ENCODE peak calls at places on chromosomes 2 and 18, in four cellular contexts. E is GM12878, H is HepG2, W is K562. A is an unnamed sample.

GRCh38 chr18:51069885-51070284 is 39.9 kb downstream of the SMAD4 start:
- DNase-seq in E (no peak), H (no peak), W (no peak), A (no peak)

GRCh38 chr2:54605836-54606235 is 117.6 kb upstream of the EML6 start:
- DNase-seq in E (no peak), H (no peak), W (no peak), A (no peak)

GRCh38 chr2:33287611-33288010 is 188.8 kb upstream of the RASGRP3 start:
- DNase-seq in E (no peak), H (no peak), W (no peak), A (no peak)

GRCh38 chr2:25161055-25161781 is 7.2 kb downstream of the POMC start:
- DNase-seq in E (no peak), H (no peak), W (no peak), A (peak)

GRCh38 chr18:50695431-50696176 is 124.2 kb downstream of the MRO start:
- DNase-seq in E (no peak), H (no peak), W (no peak), A (no peak)

GRCh38 chr2:1967242-1968210 is 223.2 kb upstream of the PXDN start:
- DNase-seq in E (no peak), H (no peak), W (no peak), A (no peak)

GRCh38 chr2:122236152-122236892 is 480.9 kb downstream of the TSN start:
- DNase-seq in E (no peak), H (no peak), W (no peak), A (no peak)

GRCh38 chr2:78541088-78541450 is 484.4 kb upstream of the REG3G start:
- DNase-seq in E (no peak), H (peak), W (no peak), A (no peak)

GRCh38 chr2:144374163-144374661 is 145.7 kb downstream of the ZEB2 start:
- DNase-seq in E (peak), H (no peak), W (no peak), A (no peak)

GRCh38 chr2:70668911-70669310 is 99.1 kb downstream of the ADD2 start:
- DNase-seq in E (no peak), H (no peak), W (no peak), A (no peak)

GRCh38 chr18:79337620-79338019 is 58.1 kb upstream of the NFATC1 start:
- DNase-seq in E (no peak), H (no peak), W (no peak), A (no peak)

GRCh38 chr18:46756172-46756558 is 688 bp downstream of the ST8SIA5 start:
- DNase-seq in E (no peak), H (no peak), W (no peak), A (no peak)

GRCh38 chr2:26861610-26862224 is 13.8 kb downstream of the DPYSL5 start:
- DNase-seq in E (no peak), H (no peak), W (no peak), A (no peak)

GRCh38 chr2:98892871-98893270 is 43.2 kb downstream of the CRACDL start:
- DNase-seq in E (no peak), H (no peak), W (no peak), A (no peak)

GRCh38 chr18:58117685-58118403 is 73.8 kb downstream of the NEDD4L start:
- DNase-seq in E (no peak), H (peak), W (peak), A (no peak)

GRCh38 chr18:12839057-12839525 is 44.9 kb downstream of the PTPN2 start:
- DNase-seq in E (peak), H (no peak), W (no peak), A (no peak)

GRCh38 chr2:223545830-223546229 is 56.3 kb downstream of the SCG2 start:
- DNase-seq in E (no peak), H (no peak), W (no peak), A (no peak)

GRCh38 chr18:49734836-49735235 is 78.5 kb downstream of the ACAA2 start:
- DNase-seq in E (no peak), H (no peak), W (no peak), A (no peak)

GRCh38 chr2:23484163-23484740 is 99.3 kb downstream of the KLHL29 start:
- DNase-seq in E (no peak), H (no peak), W (no peak), A (no peak)

GRCh38 chr2:202778217-202778616 is 93.3 kb downstream of the ICA1L start:
- DNase-seq in E (no peak), H (no peak), W (no peak), A (no peak)

GRCh38 chr2:73112913-73113633 is at the start of gene RAB11FIP5:
- DNase-seq in E (no peak), H (peak), W (peak), A (peak)

GRCh38 chr2:182716665-182716990 is 571 bp downstream of the DNAJC10 start:
- DNase-seq in E (no peak), H (peak), W (no peak), A (peak)

GRCh38 chr2:39875182-39875913 is 96.3 kb upstream of the THUMPD2 start:
- DNase-seq in E (no peak), H (no peak), W (no peak), A (no peak)

GRCh38 chr2:185738679-185739472 is at the start of gene FSIP2:
- DNase-seq in E (no peak), H (peak), W (peak), A (peak)

GRCh38 chr18:69358197-69358895 is 42.3 kb upstream of the DOK6 start:
- DNase-seq in E (no peak), H (peak), W (no peak), A (no peak)

GRCh38 chr18:21303913-21304312 is 61.9 kb downstream of the GREB1L start:
- DNase-seq in E (no peak), H (no peak), W (no peak), A (no peak)

GRCh38 chr2:162333968-162334367 is 10.0 kb upstream of the GCA start:
- DNase-seq in E (no peak), H (peak), W (no peak), A (peak)
- TF ChIP-seq CREM in E (no peak), H (no peak), W (no peak), A (no peak)

GRCh38 chr2:197210450-197210849 is 100.1 kb downstream of the ANKRD44 start:
- DNase-seq in E (no peak), H (no peak), W (peak), A (no peak)
- TF ChIP-seq CREM in E (no peak), H (no peak), W (no peak), A (no peak)

DNA sequence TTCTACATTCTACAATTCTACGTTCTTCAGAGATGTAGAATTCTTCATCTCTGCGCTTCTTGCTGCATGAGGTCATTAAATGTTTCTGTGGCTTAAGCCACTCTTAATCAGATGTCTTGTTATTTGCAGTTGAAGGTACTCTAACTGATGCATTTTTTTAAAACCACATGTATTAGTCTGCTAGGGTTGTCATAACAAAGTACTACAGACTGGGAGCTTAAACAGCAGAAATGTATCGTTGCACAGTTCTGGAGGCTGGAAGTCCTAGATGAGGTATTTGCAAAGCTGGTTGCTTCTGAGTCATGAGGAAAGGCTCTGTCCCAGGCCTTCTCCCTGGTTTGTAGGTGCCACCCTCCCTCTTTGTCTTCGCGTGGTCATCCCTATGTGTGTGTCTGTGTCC is 176.3 kb upstream of the GLI2 start:
- DNase-seq in E (no peak), H (no peak), W (no peak), A (no peak)
- TF ChIP-seq CREM in E (no peak), H (no peak), W (no peak), A (no peak)

GRCh38 chr2:28447943-28448737 is 47.7 kb upstream of the PLB1 start:
- DNase-seq in E (no peak), H (no peak), W (no peak), A (no peak)
- TF ChIP-seq CREM in E (no peak), H (no peak), W (no peak), A (no peak)

GRCh38 chr2:180564051-180564450 is 416.4 kb upstream of the UBE2E3 start:
- DNase-seq in E (no peak), H (no peak), W (no peak), A (no peak)
- TF ChIP-seq CREM in E (no peak), H (no peak), W (no peak), A (no peak)

GRCh38 chr2:42856891-42857632 is 64.7 kb upstream of the HAAO start:
- DNase-seq in E (no peak), H (no peak), W (no peak), A (no peak)
- TF ChIP-seq CREM in E (no peak), H (no peak), W (no peak), A (no peak)

GRCh38 chr2:19786408-19787058 is 115.2 kb downstream of the TTC32 start:
- DNase-seq in E (no peak), H (peak), W (peak), A (no peak)
- TF ChIP-seq CREM in E (no peak), H (no peak), W (no peak), A (no peak)

GRCh38 chr2:15561574-15562344 is 625 bp upstream of the NBAS start:
- DNase-seq in E (no peak), H (peak), W (peak), A (no peak)
- TF ChIP-seq CREM in E (no peak), H (no peak), W (peak), A (no peak)

DNA sequence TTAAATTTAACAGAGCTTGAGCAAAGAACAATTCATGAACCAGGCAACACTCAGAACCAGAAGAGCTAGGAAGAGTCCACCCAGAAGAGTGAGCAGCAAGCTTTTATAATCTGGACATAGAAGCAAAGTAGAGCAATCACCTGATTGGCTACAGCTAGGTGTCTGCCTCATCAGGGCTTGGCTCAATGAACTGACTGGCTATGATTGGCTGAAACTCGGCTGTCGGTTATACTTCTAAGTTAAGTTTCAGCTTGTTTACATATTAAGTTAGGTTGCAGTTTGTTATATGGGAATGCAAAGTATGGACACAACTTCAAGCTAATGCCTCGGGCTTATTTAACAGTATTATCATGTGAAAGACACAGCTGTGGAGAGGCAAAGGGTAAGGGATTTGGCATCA is 63.2 kb upstream of the NABP1 start:
- DNase-seq in E (no peak), H (no peak), W (no peak), A (no peak)
- TF ChIP-seq CREM in E (no peak), H (no peak), W (no peak), A (no peak)